ENCODE peak calls at places on chromosomes 6 and 20, in nine cellular contexts. O, L, Y, H, K, S, N, X and C are unnamed samples.
A peak's percentile ranks its signal among the peaks of the same experiment; 100 is the strongest.

GRCh38 chr6:10303806-10304520 is 110.9 kb downstream of the TFAP2A start:
- DNase-seq in O (no peak), L (no peak), Y (no peak), H (no peak), K (no peak), S (no peak), N (no peak), X (no peak), C (no peak)

GRCh38 chr6:158010591-158011477 is 29.2 kb downstream of the SYNJ2 start:
- DNase-seq in O (no peak), L (peak; percentile 45), Y (no peak), H (no peak), K (no peak), S (no peak), N (no peak), X (no peak), C (no peak)

GRCh38 chr6:110875548-110876169 is 1.1 kb downstream of the AMD1 start:
- DNase-seq in O (peak; percentile 66), L (no peak), Y (no peak), H (no peak), K (no peak), S (peak; percentile 48), N (no peak), X (peak; percentile 40), C (peak; percentile 58)

GRCh38 chr6:44067073-44067759 is 60.0 kb downstream of the MRPL14 start:
- DNase-seq in O (no peak), L (no peak), Y (no peak), H (no peak), K (no peak), S (no peak), N (no peak), X (no peak), C (no peak)

GRCh38 chr6:56890066-56890465 is 64.8 kb upstream of the BEND6 start:
- DNase-seq in O (no peak), L (no peak), Y (no peak), H (no peak), K (no peak), S (no peak), N (no peak), X (no peak), C (no peak)

GRCh38 chr20:17721802-17722486 is 22.2 kb downstream of the BANF2 start:
- DNase-seq in O (no peak), L (peak; percentile 99), Y (peak; percentile 8), H (no peak), K (peak; percentile 27), S (no peak), N (no peak), X (peak; percentile 8), C (peak; percentile 29)

GRCh38 chr20:1324598-1325172 is 4.3 kb downstream of the SDCBP2 start:
- DNase-seq in O (no peak), L (no peak), Y (no peak), H (no peak), K (peak; percentile 64), S (no peak), N (no peak), X (peak; percentile 31), C (no peak)

GRCh38 chr6:13538600-13538999 is 35.8 kb upstream of the SIRT5 start:
- DNase-seq in O (no peak), L (no peak), Y (no peak), H (no peak), K (no peak), S (no peak), N (no peak), X (no peak), C (no peak)

GRCh38 chr6:52049252-52050050 is 38.0 kb downstream of the PKHD1 start:
- DNase-seq in O (peak; percentile 36), L (peak; percentile 33), Y (peak; percentile 32), H (peak; percentile 11), K (peak; percentile 13), S (no peak), N (peak; percentile 28), X (peak; percentile 38), C (peak; percentile 77)

GRCh38 chr6:66964216-66964615 is 1257.2 kb upstream of the EYS start:
- DNase-seq in O (no peak), L (no peak), Y (no peak), H (no peak), K (no peak), S (no peak), N (no peak), X (no peak), C (no peak)

GRCh38 chr20:25057234-25058050 is 497 bp downstream of the ACSS1 start:
- DNase-seq in O (peak; percentile 79), L (no peak), Y (no peak), H (no peak), K (peak; percentile 85), S (peak; percentile 84), N (no peak), X (no peak), C (peak; percentile 72)

GRCh38 chr20:5677389-5677788 is 72.8 kb upstream of the SHLD1 start:
- DNase-seq in O (no peak), L (no peak), Y (no peak), H (no peak), K (no peak), S (no peak), N (no peak), X (no peak), C (no peak)

DNA sequence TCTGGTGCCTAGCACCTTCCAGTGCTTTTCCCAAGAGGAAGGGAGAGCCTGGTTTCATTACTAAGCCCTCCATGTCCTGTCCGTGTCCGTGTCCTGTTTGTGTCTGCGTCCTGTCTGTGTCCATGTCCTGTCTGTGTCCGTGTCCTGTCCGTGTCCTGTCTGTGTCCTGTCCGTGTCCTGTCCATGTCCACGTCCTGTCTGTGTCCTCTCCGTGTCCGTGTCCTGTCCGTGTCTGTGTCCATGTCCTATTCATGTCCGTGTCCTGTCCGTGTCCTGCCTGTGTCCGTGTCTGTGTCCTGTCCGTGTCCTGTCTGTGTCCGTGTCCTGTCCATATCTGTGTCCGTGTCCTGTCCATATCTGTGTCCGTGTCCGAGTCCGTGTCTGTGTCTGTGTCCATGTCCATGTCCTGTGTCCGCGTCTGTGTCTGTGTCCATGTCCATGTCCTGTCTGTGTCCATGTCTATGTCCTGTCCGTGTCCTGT is 54.3 kb upstream of the BHLHE23 start:
- DNase-seq in O (no peak), L (no peak), Y (no peak), H (no peak), K (no peak), S (no peak), N (no peak), X (no peak), C (no peak)
- TF ChIP-seq REST in O (no peak), L (no peak), Y (no peak), H (no peak), K (no peak), S (no peak), N (no peak), X (no peak), C (no peak)

DNA sequence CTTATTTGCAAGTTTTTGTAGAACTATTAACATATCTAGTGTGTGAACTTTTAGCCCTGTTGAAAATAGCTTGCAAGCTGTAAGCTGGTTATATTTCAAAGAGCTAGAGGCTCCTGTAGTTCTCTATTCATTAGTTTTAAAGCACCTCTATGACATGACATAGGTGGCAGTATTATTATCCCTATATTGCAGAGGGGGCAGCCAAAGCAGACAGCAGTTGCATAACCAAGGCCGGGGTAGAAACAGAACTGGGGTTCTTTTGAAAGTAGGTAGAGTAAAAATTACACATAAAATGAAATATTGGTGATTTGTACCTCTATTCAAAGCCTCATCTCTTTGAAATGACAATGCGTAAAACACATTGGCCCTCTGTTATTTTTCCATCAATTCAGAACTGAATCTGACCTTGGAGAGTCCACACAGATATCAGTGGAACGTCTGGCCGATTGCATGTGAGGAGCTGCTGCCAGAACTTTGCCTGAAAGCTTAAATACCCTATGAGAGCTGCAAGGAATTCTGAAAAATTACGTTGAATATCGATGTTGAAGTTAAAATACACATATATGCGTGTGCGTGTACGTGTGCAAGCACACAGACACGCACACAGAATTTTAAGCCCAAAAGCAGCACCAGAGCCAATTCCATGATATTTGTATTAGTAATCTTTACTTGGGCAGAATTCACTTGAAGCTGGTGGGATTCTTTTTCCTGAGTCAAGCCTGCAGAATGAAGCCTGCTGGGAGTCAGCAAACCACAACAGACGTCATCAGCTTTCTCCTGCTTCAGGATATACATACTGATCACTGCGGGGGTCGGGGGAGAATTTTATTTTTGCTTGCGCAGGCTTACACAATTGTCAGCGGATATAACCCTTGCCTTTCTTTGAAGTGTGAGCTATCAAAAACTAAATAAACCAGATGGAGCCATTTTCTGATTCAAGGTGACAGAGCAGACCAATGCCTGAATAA is 163.2 kb downstream of the PDE7B start:
- DNase-seq in O (no peak), L (no peak), Y (no peak), H (no peak), K (peak; percentile 60), S (no peak), N (no peak), X (no peak), C (no peak)
- TF ChIP-seq REST in O (no peak), L (no peak), Y (no peak), H (no peak), K (no peak), S (no peak), N (no peak), X (no peak), C (no peak)

GRCh38 chr6:141403827-141404226 is 728.9 kb upstream of the GJE1 start:
- DNase-seq in O (no peak), L (no peak), Y (no peak), H (no peak), K (no peak), S (no peak), N (no peak), X (no peak), C (no peak)

GRCh38 chr6:141402489-141402888 is 730.2 kb upstream of the GJE1 start:
- DNase-seq in O (no peak), L (no peak), Y (no peak), H (no peak), K (no peak), S (no peak), N (no peak), X (no peak), C (no peak)

GRCh38 chr6:141401168-141401567 is 731.6 kb upstream of the GJE1 start:
- DNase-seq in O (no peak), L (no peak), Y (no peak), H (no peak), K (no peak), S (no peak), N (no peak), X (no peak), C (no peak)

GRCh38 chr6:141401851-141402250 is 730.9 kb upstream of the GJE1 start:
- DNase-seq in O (no peak), L (no peak), Y (no peak), H (no peak), K (no peak), S (no peak), N (no peak), X (no peak), C (no peak)

GRCh38 chr6:141403103-141403502 is 729.6 kb upstream of the GJE1 start:
- DNase-seq in O (no peak), L (no peak), Y (no peak), H (no peak), K (no peak), S (no peak), N (no peak), X (no peak), C (no peak)
- TF ChIP-seq REST in O (no peak), L (no peak), Y (no peak), H (no peak), K (no peak), S (no peak), N (no peak), X (no peak), C (no peak)

DNA sequence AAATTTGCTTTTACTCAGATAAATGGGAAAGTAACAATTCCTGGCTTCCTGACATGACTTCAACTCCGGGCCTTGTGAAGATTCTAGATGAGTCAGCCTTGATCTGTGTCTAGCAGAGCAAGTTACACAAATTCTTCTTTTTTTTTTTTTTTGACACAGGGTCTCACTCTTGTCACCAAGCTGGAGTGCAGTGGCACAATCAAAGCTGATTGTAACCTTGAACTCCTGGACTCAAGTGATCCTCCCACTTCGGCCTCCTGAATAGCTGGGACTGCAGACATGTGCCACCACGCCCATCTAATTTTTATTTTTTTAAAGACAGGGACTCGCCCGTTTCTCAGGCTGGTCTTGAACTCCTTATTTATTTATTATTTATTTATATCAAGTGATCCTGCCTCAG is 7.3 kb upstream of the ARHGAP18 start:
- DNase-seq in O (no peak), L (peak; percentile 99), Y (no peak), H (no peak), K (no peak), S (no peak), N (no peak), X (no peak), C (no peak)
- TF ChIP-seq REST in O (no peak), L (peak; percentile 75), Y (no peak), H (no peak), K (no peak), S (no peak), N (no peak), X (no peak), C (no peak)